ENCODE peak calls at places on chromosomes 13 and 19, in four cellular contexts. L is A549, D is GM12878, B is K562. G is an unnamed sample.
A peak's percentile ranks its signal among the peaks of the same experiment; 100 is the strongest.

GRCh38 chr13:70218618-70219017 is 110.4 kb upstream of the KLHL1 start:
- DNase-seq in L (no peak), D (no peak), B (no peak), G (no peak)

GRCh38 chr19:343941-344624 is 513 bp downstream of the MIER2 start:
- DNase-seq in L (no peak), D (no peak), B (peak; percentile 92), G (no peak)

GRCh38 chr19:41131186-41131585 is 17.0 kb downstream of the CYP2F1 start:
- DNase-seq in L (no peak), D (no peak), B (no peak), G (no peak)

GRCh38 chr19:36805364-36805763 is 32.8 kb upstream of the ZNF850 start:
- DNase-seq in L (no peak), D (no peak), B (no peak), G (no peak)

GRCh38 chr13:80030491-80030890 is 310.4 kb downstream of the SPRY2 start:
- DNase-seq in L (peak; percentile 67), D (no peak), B (no peak), G (no peak)

GRCh38 chr19:4172861-4173473 is 9.4 kb downstream of the SIRT6 start:
- DNase-seq in L (no peak), D (no peak), B (peak; percentile 83), G (no peak)

GRCh38 chr19:3471954-3472655 is 8.2 kb downstream of the SMIM24 start:
- DNase-seq in L (no peak), D (no peak), B (peak; percentile 81), G (no peak)

GRCh38 chr19:48806518-48806817 is 4.4 kb downstream of the BCAT2 start:
- DNase-seq in L (no peak), D (no peak), B (peak; percentile 63), G (no peak)

GRCh38 chr13:34320084-34320483 is 502.1 kb downstream of the RFC3 start:
- DNase-seq in L (no peak), D (no peak), B (no peak), G (no peak)

GRCh38 chr19:55244004-55244680 is 14.7 kb downstream of the PPP6R1 start:
- DNase-seq in L (no peak), D (no peak), B (no peak), G (no peak)

GRCh38 chr19:52778811-52779210 is 7.8 kb downstream of the ZNF600 start:
- DNase-seq in L (no peak), D (peak; percentile 5), B (no peak), G (no peak)

GRCh38 chr19:41352609-41353465 is 885 bp downstream of the TGFB1 start:
- DNase-seq in L (peak; percentile 78), D (no peak), B (peak; percentile 73), G (peak; percentile 54)

GRCh38 chr19:6480843-6481415 is 658 bp downstream of the DENND1C start:
- DNase-seq in L (no peak), D (no peak), B (no peak), G (no peak)

GRCh38 chr19:54352041-54352440 is 12.7 kb downstream of the LAIR1 start:
- DNase-seq in L (no peak), D (no peak), B (no peak), G (no peak)

GRCh38 chr19:15324791-15325519 is 7.4 kb downstream of the BRD4 start:
- DNase-seq in L (no peak), D (no peak), B (no peak), G (no peak)

GRCh38 chr13:77065456-77066147 is 38.6 kb upstream of the FBXL3 start:
- DNase-seq in L (no peak), D (no peak), B (no peak), G (no peak)

GRCh38 chr19:524062-524674 is 7.4 kb upstream of the CDC34 start:
- DNase-seq in L (no peak), D (no peak), B (no peak), G (peak; percentile 80)

GRCh38 chr19:55494172-55494761 is 6.0 kb downstream of the SSC5D start:
- DNase-seq in L (no peak), D (no peak), B (peak; percentile 82), G (no peak)

GRCh38 chr13:21971662-21972635 is 301.1 kb downstream of the FGF9 start:
- DNase-seq in L (no peak), D (no peak), B (no peak), G (no peak)

GRCh38 chr13:20170931-20171330 is 10.1 kb upstream of the GJA3 start:
- DNase-seq in L (no peak), D (no peak), B (no peak), G (no peak)

GRCh38 chr13:51258612-51259358 is 36.6 kb downstream of the FAM124A start:
- DNase-seq in L (no peak), D (no peak), B (no peak), G (no peak)

GRCh38 chr19:49057636-49058234 is at the start of gene CGB7:
- DNase-seq in L (peak; percentile 57), D (no peak), B (peak; percentile 77), G (peak; percentile 17)

GRCh38 chr13:19161308-19161707 is 20.3 kb downstream of the TUBA3C start:
- DNase-seq in L (no peak), D (no peak), B (no peak), G (no peak)
- TF ChIP-seq MAX in L (no peak), D (no peak), B (no peak), G (no peak)

DNA sequence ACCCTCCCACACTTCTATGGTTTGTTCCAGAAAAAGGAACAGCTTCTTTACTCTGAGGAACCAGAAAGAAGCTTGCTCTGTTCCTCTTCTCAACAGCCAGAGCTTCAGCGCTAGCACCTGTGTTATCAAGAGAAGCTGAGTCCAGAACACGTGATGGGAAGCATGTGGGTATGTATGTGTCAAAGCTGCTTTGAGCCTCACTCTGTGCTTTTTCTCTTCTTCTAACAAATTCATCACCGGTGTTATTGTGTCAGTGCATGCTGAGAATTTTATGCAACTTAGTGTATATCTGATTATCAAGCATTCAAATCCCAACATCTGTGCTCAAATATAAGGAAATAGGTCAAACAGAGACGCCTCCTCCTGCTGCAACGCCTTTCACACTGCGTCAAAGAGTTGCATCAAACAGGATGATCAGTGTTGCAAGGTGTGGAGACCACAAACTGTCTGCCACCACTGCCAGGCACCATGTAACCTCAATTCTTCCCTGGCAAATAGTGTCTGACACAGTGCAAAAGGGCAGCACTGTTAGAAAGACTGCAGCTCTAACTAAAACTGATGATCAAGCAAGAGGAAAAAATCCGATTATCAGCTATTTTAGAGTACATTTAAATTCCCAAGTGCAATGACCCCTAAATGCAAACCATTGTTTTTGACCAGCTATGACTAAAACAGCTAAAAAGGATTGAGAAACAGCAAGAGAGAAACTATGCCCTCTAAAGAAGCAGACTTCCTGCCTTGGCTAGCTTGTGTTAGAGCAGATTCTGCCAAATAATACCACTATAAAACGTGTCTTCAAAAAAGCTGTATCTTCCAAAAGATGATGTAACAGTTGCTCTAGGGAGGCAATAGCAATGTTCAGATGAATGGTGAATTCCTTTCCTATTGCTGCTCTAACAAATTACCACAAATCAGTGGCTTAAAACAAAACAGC is 84.1 kb downstream of the LRRC63 start:
- DNase-seq in L (no peak), D (peak; percentile 28), B (no peak), G (no peak)
- TF ChIP-seq POLR2AphosphoS2 in L (no peak), D (no peak), B (no peak), G (no peak)

DNA sequence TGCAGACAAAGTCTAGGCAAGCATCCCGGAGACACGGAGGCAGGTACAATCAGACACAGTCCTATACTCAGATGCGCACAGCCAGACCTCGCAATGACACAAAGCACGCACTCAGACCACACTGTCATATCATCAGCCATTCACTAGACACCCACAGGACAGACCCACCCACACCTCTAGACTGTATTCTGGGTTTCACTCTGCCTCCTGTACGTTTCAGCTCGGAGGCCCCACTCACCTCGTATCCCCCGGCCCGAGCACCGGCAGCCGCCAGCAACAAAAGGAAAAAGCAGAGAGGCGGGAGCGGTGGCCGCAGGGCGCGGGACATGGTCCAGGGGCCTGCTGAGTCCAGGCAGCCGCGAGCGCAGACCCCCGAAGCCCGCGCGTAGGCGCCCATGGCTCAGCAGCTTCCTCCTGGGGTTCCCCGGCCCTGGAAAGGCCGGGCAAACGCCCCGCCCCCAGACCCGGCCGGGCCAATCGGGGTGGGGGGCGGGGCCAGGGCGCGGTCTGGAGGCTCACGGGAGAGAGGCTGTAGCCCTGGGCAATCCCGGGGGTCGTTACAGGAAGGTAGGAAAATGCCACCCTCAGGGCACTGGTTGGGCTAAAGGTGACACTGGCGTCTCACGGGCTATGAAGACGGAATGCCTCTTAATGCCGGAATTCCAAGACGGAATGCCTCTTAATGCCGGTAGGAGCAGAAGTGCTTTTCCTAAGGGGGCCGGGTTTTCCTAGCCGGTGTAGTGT is at the start of the genes MAN2B1 and WDR83:
- DNase-seq in L (peak; percentile 41), D (no peak), B (peak; percentile 93), G (peak; percentile 65)
- TF ChIP-seq MAX in L (no peak), D (no peak), B (no peak), G (no peak)

DNA sequence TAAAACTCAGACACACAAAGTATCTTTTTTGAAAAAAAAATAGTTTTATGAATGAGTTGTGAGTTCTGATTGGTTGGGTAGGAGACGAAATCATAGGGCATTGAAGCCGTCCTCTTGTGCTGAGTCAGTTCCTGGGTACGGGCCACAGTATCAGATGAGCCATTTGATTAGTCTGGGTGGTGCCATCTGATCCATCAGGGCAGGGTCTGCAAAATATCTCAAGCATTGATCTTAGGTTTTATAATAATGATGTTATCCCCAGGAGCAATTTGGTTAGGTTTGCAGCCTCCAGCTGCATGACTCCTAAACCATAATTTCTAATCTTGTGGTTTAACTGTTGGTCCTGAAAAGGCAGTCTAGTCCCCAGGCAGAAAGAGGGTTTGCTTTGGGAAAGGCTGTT is 1310.6 kb downstream of the SLITRK1 start:
- DNase-seq in L (no peak), D (no peak), B (no peak), G (no peak)
- TF ChIP-seq POLR2AphosphoS2 in L (no peak), D (no peak), B (no peak), G (no peak)

GRCh38 chr19:51327066-51327985 is 14.6 kb downstream of the VSIG10L start:
- DNase-seq in L (peak; percentile 85), D (no peak), B (peak; percentile 95), G (peak; percentile 59)
- TF ChIP-seq MAX in L (peak; percentile 60), D (no peak), B (peak; percentile 80), G (peak; percentile 61)

DNA sequence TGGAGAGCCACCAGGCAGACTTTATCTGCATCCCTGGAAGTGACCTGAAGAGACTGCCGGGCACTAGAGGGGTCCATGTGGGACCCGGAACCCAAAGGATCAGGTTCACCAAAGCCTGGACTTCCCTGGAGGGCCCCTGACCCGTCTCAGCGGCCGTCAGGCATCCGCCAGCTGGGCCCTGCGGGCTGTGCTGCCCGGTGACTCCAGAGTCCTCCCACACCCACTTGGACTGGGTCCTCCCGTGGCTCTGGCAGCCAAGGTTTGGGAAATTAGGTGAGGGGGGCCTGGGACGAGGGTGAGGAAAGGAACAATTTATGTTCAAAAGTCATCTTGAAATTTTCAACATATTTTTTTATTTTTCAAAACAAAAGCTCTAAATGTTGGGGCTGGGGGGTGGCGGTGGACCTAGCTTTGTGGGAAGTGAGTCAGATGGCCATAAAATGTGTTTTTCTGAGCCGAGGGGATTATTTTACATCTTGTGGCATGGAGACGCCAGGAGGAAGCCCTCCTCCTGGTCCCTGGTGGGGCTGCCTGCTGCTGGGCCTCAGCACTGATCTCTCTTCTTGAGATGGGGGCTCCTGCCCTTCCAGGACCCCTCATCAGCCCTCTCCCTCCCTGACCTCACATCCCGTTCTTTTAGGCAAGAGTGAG is 20.2 kb downstream of the CEBPA start:
- DNase-seq in L (no peak), D (no peak), B (no peak), G (no peak)
- TF ChIP-seq POLR2AphosphoS2 in L (no peak), D (no peak), B (no peak), G (no peak)

GRCh38 chr13:33252103-33252502 is 33.5 kb downstream of the STARD13 start:
- DNase-seq in L (no peak), D (no peak), B (no peak), G (no peak)

GRCh38 chr13:33251131-33251629 is 34.4 kb downstream of the STARD13 start:
- DNase-seq in L (no peak), D (peak; percentile 41), B (no peak), G (no peak)

GRCh38 chr13:33250594-33250993 is 35.0 kb downstream of the STARD13 start:
- DNase-seq in L (no peak), D (no peak), B (no peak), G (no peak)

GRCh38 chr13:33249894-33250293 is 35.7 kb downstream of the STARD13 start:
- DNase-seq in L (no peak), D (no peak), B (no peak), G (no peak)

GRCh38 chr13:33249066-33249465 is 36.5 kb downstream of the STARD13 start:
- DNase-seq in L (no peak), D (no peak), B (no peak), G (no peak)
- TF ChIP-seq MAX in L (no peak), D (no peak), B (no peak), G (no peak)

G was measured in HepG2.